ENCODE peak calls at places on chromosomes 5 and 9, in seven cellular contexts. Y is AG09309; T is brain microvascular endothelial cell; X is cardiac fibroblast; J is choroid plexus epithelial cell; C is foreskin fibroblast; U is CD8-positive, alpha-beta T cell. K is an unnamed sample.

GRCh38 chr5:79069488-79070001 is at the start of the genes BHMT2 and DMGDH:
- DNase-seq in Y (no peak), T (peak; percentile 13), X (peak; percentile 10), J (peak; percentile 77), C (peak; percentile 73), U (no peak), K (no peak)

GRCh38 chr5:664994-665360 is 28.2 kb downstream of the TPPP start:
- DNase-seq in Y (no peak), T (no peak), X (no peak), J (no peak), C (no peak), U (no peak), K (no peak)

GRCh38 chr9:111743275-111743674 is 51.5 kb downstream of the SHOC1 start:
- DNase-seq in Y (peak; percentile 72), T (peak; percentile 45), X (peak; percentile 85), J (peak; percentile 71), C (peak; percentile 92), U (no peak), K (no peak)

GRCh38 chr9:125126019-125126746 is 17.1 kb downstream of the SCAI start:
- DNase-seq in Y (peak; percentile 99), T (peak; percentile 97), X (peak; percentile 99), J (peak; percentile 98), C (peak; percentile 98), U (peak; percentile 72), K (no peak)

GRCh38 chr5:171845040-171845439 is 59.4 kb downstream of the SMIM23 start:
- DNase-seq in Y (no peak), T (no peak), X (no peak), J (no peak), C (no peak), U (no peak), K (no peak)

GRCh38 chr5:54838843-54839242 is 146.6 kb downstream of the ESM1 start:
- DNase-seq in Y (no peak), T (no peak), X (no peak), J (no peak), C (no peak), U (no peak), K (no peak)

GRCh38 chr9:121836382-121836885 is 185.0 kb downstream of the DAB2IP start:
- DNase-seq in Y (no peak), T (no peak), X (no peak), J (no peak), C (no peak), U (no peak), K (peak; percentile 20)

GRCh38 chr5:125890387-125890955 is 532.7 kb upstream of the GRAMD2B start:
- DNase-seq in Y (no peak), T (no peak), X (no peak), J (peak; percentile 31), C (peak; percentile 58), U (no peak), K (no peak)

GRCh38 chr9:118303216-118303615 is 599.0 kb downstream of the TLR4 start:
- DNase-seq in Y (no peak), T (no peak), X (no peak), J (no peak), C (no peak), U (no peak), K (no peak)

GRCh38 chr9:13445123-13445522 is 165.6 kb upstream of the MPDZ start:
- DNase-seq in Y (no peak), T (no peak), X (peak; percentile 29), J (no peak), C (no peak), U (no peak), K (no peak)

GRCh38 chr5:32044904-32045303 is 129.2 kb downstream of the GOLPH3 start:
- DNase-seq in Y (peak; percentile 41), T (peak; percentile 52), X (peak; percentile 82), J (peak; percentile 69), C (peak; percentile 65), U (no peak), K (no peak)

DNA sequence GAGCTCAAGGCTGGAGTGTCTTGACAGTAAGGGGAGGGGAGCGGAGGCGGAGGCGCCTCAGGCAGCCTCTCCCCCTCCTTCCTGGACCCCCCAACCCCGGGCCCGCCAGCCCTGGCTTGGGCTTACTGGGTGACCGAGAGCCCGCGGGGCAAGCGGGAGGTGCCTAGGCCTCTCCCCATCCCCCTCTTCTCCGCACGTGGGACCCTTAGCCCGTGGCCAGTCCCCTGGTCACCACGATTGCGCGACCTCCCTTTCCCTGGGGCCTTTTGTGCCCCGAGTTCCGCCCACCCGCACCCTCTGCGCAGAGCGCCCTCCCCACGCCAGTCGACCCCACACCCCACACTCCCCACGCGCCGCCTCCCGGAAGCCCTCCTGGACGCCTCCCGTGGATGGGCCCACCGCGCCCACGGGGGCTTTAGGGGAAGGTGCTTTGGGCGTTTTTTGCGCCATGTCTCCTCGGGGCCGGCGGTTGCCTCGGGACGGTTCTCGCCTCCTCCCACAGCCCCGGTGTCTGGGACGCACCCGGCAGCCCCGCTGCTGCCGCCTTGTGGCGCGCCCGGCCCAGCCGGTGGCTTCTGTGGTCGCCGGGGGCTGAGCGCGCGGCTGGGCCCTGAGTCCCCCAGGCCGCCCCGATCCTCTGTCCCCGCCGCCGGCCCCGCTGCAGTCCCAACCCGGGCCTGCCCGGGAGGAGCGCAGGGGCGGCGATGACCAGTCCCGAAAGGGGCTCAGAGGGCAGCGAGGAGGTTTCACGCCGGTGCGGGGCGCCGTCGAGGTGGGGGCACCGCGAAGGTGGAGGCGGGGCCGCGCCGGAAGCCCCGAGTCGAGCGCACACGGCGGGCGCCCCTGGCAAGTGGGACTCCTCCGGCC is 3.2 kb downstream of the TOR4A start:
- DNase-seq in Y (no peak), T (no peak), X (no peak), J (peak; percentile 28), C (peak; percentile 46), U (no peak), K (peak; percentile 94)
- TF ChIP-seq CTCF in Y (no peak), T (peak; percentile 56), X (peak; percentile 11), J (peak; percentile 46), C (no peak), U (no peak), K (peak; percentile 82)

GRCh38 chr5:38670878-38671277 is 114.4 kb upstream of the LIFR start:
- DNase-seq in Y (peak; percentile 27), T (no peak), X (peak; percentile 61), J (peak; percentile 92), C (peak; percentile 54), U (no peak), K (no peak)

GRCh38 chr5:38670066-38670465 is 113.6 kb upstream of the LIFR start:
- DNase-seq in Y (no peak), T (no peak), X (no peak), J (no peak), C (no peak), U (no peak), K (no peak)

GRCh38 chr5:38675443-38675842 is 119.0 kb upstream of the LIFR start:
- DNase-seq in Y (no peak), T (no peak), X (no peak), J (no peak), C (no peak), U (no peak), K (no peak)

GRCh38 chr5:38672059-38672791 is 115.8 kb upstream of the LIFR start:
- DNase-seq in Y (no peak), T (peak; percentile 86), X (peak; percentile 67), J (peak; percentile 93), C (peak; percentile 60), U (no peak), K (no peak)

GRCh38 chr5:38673671-38674071 is 117.2 kb upstream of the LIFR start:
- DNase-seq in Y (no peak), T (no peak), X (peak; percentile 44), J (peak; percentile 41), C (peak; percentile 35), U (no peak), K (no peak)
- TF ChIP-seq CTCF in Y (no peak), T (peak; percentile 39), X (peak; percentile 19), J (peak; percentile 38), C (no peak), U (no peak), K (no peak)

GRCh38 chr9:77838986-77839385 is 190.9 kb upstream of the GNA14 start:
- DNase-seq in Y (no peak), T (no peak), X (no peak), J (no peak), C (no peak), U (no peak), K (no peak)

GRCh38 chr9:77839459-77840140 is 191.5 kb upstream of the GNA14 start:
- DNase-seq in Y (no peak), T (peak; percentile 54), X (peak; percentile 88), J (peak; percentile 88), C (peak; percentile 75), U (no peak), K (no peak)

GRCh38 chr9:77843088-77843985 is 188.3 kb downstream of the GNAQ start:
- DNase-seq in Y (no peak), T (no peak), X (no peak), J (no peak), C (no peak), U (no peak), K (no peak)

GRCh38 chr9:77844415-77844814 is 187.2 kb downstream of the GNAQ start:
- DNase-seq in Y (no peak), T (no peak), X (no peak), J (no peak), C (no peak), U (no peak), K (no peak)

DNA sequence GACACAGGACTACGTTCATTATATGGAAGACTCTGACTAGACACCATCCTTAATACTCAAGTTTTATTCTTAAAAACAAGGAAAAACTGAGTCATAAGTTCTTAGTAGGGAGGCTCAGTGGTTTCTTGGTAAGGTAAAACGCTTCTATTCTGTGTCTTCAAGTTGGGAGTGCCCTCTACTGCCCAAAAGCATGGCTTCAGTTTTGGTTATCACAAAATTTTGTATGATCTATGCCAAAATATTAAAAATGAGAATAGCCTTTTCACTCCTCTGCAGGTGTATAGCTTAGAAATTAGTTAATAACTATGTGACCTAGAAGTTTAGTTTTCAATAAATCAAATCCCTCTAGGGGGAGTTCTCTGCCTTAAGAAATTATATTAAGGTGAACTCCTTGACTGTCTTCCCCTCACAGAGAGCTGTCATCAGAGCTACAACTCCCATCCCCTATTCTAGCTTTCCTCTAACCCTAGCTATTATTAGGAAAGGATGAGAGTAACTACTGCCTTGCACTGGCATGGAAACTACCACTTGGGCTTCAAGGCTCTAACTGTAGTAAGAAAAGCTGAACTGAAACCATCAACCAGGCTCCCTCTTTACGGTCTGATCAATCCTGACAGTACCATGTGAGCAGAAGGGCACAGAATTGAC is 189.7 kb downstream of the GNAQ start:
- DNase-seq in Y (no peak), T (no peak), X (peak; percentile 48), J (no peak), C (no peak), U (no peak), K (no peak)
- TF ChIP-seq CTCF in Y (peak; percentile 39), T (peak; percentile 44), X (peak; percentile 35), J (peak; percentile 47), C (peak; percentile 29), U (no peak), K (peak; percentile 74)

DNA sequence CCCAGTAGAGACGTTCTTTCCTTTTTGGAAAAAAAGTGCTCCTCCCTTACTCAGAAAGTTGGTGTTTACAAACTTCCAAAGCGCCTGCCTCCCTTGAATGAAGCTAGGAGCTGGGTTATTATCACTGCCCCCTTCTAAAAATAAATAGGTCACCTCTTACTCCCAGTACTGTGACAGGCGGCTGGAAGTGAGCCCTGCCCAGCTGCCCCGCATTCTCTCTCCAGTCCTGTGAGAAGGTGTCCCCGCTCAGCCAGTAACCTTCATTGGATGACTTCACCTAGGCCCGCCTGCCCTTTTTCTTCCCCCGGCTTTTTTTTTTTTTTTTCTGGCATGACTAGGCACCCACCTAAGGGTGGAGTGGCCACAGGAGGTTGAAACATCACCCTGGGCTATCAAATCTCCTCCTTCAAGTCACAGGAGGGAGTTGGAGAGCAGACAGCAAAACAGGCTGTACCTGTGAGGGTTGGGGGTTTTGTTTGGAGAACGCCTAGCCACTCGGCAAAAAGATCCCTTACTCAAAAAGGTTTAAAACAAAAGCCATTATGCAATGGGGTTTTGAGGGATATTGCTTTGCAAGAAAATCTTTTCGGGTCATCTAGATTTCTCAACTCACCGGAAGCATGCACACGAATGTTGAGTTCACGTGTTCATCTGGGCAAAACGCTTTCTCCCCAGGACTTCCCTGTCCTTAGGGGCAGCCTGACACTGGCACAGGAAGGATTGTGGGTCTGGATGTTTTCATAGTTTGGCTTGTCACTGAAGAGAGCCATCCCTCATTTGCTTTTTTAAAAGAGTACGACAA is 43.3 kb upstream of the ZNF622 start:
- DNase-seq in Y (no peak), T (no peak), X (peak; percentile 59), J (no peak), C (no peak), U (no peak), K (no peak)
- TF ChIP-seq CTCF in Y (no peak), T (no peak), X (no peak), J (no peak), C (no peak), U (no peak), K (no peak)